ENCODE peak calls at places on chromosomes 7 and 10, in six cellular contexts. K is H1, H is SK-N-SH, G is A549, T is HCT116, E is WTC11. I is an unnamed sample.

GRCh38 chr7:138684360-138684759 is 16.8 kb downstream of the SVOPL start:
- DNase-seq in G (no peak), K (no peak), H (no peak), E (no peak), T (no peak), I (no peak)

GRCh38 chr10:15715619-15716227 is 4.0 kb downstream of the ITGA8 start:
- DNase-seq in H (peak), T (no peak), K (no peak), G (peak), E (peak), I (no peak)

GRCh38 chr10:47040041-47040491 is 128.8 kb downstream of the PTPN20 start:
- DNase-seq in G (no peak), K (no peak), T (no peak), H (no peak), E (peak), I (no peak)

GRCh38 chr10:124263726-124264125 is 155.0 kb downstream of the OAT start:
- DNase-seq in E (no peak), T (no peak), G (no peak), H (no peak), K (no peak), I (no peak)

GRCh38 chr7:139075871-139076686 is 33.4 kb downstream of the ZC3HAV1 start:
- DNase-seq in E (no peak), T (no peak), G (no peak), K (no peak), H (no peak), I (no peak)

GRCh38 chr7:4683884-4684565 is 1.9 kb downstream of the FOXK1 start:
- DNase-seq in G (no peak), T (no peak), K (no peak), H (peak), E (no peak), I (peak)

GRCh38 chr7:127858091-127858914 is 172.9 kb downstream of the LRRC4 start:
- DNase-seq in E (no peak), K (no peak), T (no peak), G (no peak), H (no peak), I (no peak)

GRCh38 chr10:34319197-34319846 is 495.8 kb downstream of the PARD3 start:
- DNase-seq in E (no peak), H (peak), K (no peak), T (peak), G (peak), I (no peak)

GRCh38 chr7:79236352-79237028 is 217.0 kb downstream of the MAGI2 start:
- DNase-seq in E (no peak), H (no peak), T (no peak), K (no peak), G (no peak), I (no peak)

GRCh38 chr10:11793762-11794479 is 29.2 kb upstream of the PROSER2 start:
- DNase-seq in G (peak), H (no peak), E (no peak), K (no peak), T (peak), I (no peak)

GRCh38 chr7:142130282-142130681 is 18.8 kb downstream of the MGAM2 start:
- DNase-seq in T (no peak), K (no peak), E (no peak), H (no peak), G (no peak), I (no peak)

GRCh38 chr7:23434147-23434676 is 36.1 kb downstream of the IGF2BP3 start:
- DNase-seq in T (no peak), E (no peak), G (no peak), K (no peak), H (no peak), I (no peak)

GRCh38 chr10:3401491-3401938 is 228.9 kb upstream of the PITRM1 start:
- DNase-seq in K (no peak), T (no peak), G (no peak), E (no peak), H (no peak), I (no peak)

GRCh38 chr7:47757946-47758371 is 176.0 kb upstream of the TNS3 start:
- DNase-seq in T (no peak), E (no peak), G (no peak), K (no peak), H (no peak), I (no peak)

GRCh38 chr10:100972115-100972903 is 3.0 kb downstream of the SEMA4G start:
- DNase-seq in G (no peak), K (no peak), T (no peak), E (no peak), H (no peak), I (no peak)

GRCh38 chr10:29140991-29141390 is 147.9 kb upstream of the LYZL1 start:
- DNase-seq in T (no peak), H (no peak), E (no peak), K (no peak), G (peak), I (no peak)

GRCh38 chr7:148049068-148049467 is 541.5 kb upstream of the C7orf33 start:
- DNase-seq in G (no peak), H (no peak), E (no peak), T (no peak), K (no peak), I (no peak)

GRCh38 chr7:148044173-148044572 is 546.4 kb upstream of the C7orf33 start:
- DNase-seq in K (no peak), E (no peak), H (no peak), T (no peak), G (no peak), I (no peak)

GRCh38 chr7:148042935-148043334 is 547.6 kb upstream of the C7orf33 start:
- DNase-seq in H (no peak), G (no peak), T (no peak), K (no peak), E (no peak), I (no peak)

GRCh38 chr7:148050492-148051158 is 539.9 kb upstream of the C7orf33 start:
- DNase-seq in H (no peak), K (no peak), G (no peak), E (no peak), T (no peak), I (no peak)

GRCh38 chr7:148045521-148045920 is 545.0 kb upstream of the C7orf33 start:
- DNase-seq in E (no peak), T (no peak), G (no peak), H (no peak), K (no peak), I (no peak)
- TF ChIP-seq MAX in E (no peak), T (no peak), G (no peak), H (no peak), K (no peak), I (no peak)

DNA sequence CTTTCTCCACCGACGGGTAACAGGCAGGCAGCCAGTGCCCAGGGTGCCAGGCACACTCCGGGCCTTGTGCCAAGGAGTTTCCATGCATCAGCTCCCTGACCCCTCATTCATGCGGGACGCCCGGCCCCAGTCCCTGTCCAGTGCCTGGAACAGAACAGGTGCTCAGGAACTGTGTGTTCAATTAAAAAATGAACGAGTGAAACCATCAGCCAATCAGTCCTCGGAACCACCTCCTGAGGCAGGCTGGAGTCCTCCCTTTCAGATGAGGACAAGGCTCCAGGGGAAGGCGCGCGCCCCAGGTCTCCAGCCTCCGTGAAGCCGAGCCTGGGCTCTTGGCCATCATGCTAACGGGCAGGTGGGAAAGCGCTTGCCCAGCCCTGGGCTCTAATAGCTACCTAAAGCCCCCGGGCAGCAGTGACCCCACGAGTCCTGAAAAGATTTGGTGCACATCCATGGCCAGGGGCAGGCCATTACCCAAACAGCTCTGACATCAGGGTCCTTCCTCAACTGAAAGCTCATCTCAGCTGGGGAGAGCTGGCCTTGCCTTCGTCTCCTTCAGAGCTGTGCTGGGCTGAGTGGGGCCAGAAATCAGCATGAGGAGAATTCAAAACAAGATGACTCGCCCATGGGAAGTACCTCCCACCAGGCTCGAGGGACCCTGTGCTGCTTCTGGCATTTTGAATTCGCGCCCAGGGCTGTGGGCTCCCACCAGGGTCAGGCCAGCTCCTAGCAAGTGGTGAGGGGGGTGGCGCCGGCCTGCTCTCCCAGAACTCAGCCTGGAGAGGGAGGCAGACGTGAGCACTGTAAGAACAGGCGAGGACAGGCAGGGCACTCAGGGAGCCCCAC is 200.5 kb downstream of the MAD1L1 start:
- DNase-seq in K (no peak), G (no peak), E (no peak), T (no peak), H (peak), I (peak)
- TF ChIP-seq CTCF in K (no peak), G (no peak), E (no peak), T (no peak), H (no peak), I (no peak)

DNA sequence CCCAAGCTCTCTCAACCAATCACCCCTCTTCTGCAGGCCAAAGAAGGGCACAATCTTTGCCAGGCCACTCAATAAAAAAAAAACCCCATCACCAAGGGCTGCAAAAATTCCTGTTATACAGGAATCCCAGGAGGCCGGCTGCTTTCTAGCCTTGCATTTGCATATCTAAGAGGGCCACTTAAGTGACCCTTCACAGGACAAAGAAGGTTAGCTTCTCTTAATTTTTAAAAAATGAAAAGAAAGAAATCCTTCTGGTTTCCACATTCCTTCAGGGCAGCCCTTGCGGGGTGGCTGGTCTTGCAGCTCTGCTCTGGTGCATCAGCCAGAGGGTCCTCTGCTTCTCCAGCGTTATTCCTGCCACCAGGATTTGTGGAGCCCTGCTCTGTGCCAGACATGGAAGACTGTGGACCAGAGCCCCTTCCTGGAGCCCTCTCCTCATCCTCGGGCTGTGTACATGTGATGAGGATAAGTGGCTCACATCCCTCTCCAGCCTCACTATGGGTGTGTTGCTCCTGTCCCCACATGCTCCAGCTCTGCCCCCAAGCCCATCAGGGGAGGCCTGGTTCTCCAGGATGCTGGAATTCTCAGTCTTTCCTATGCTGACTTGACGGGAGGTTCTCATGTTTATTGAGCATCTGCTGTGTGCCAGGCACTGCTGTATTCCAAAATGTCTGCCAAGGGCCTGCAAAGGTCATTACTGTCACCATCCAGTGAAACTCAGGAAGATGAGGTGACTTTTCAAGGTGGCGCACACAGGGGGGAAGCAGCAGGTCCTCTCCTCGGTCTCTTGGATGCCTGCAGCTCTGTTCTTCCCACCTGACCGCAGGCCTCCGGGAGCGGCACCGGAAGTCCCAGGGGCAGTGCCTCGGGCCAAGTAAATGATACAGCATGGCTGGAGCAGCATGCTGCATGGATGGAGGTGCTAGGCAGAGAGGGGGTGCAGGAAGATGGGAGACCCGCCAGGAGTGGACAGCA is 67.7 kb downstream of the ARHGAP22 start:
- DNase-seq in K (no peak), E (peak), T (no peak), H (no peak), G (no peak), I (no peak)
- TF ChIP-seq MAX in K (peak), E (peak), T (no peak), H (no peak), G (no peak), I (no peak)

DNA sequence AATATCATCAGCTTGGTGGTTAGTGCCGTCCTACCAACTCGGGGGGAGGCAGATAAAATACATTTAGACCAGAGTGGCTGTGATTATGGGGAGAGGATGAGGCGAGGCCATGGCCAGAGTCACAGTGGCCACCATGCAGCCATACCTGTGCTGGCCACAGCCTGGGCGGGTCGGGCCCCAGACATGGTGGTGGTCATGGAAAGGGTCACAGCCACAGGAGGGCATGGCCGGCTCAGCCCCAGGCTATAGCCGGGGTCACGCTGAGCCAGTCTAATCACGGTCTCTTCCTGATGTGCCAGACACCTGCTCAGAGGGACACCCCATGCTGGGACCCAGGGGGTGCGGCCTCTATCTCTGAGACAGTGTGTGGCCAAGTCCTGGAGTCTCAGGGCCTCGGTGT is 10.2 kb downstream of the ADGRA1 start:
- DNase-seq in T (no peak), H (no peak), E (no peak), K (no peak), G (no peak), I (no peak)
- TF ChIP-seq CTCF in T (no peak), H (no peak), E (no peak), K (no peak), G (no peak), I (no peak)

DNA sequence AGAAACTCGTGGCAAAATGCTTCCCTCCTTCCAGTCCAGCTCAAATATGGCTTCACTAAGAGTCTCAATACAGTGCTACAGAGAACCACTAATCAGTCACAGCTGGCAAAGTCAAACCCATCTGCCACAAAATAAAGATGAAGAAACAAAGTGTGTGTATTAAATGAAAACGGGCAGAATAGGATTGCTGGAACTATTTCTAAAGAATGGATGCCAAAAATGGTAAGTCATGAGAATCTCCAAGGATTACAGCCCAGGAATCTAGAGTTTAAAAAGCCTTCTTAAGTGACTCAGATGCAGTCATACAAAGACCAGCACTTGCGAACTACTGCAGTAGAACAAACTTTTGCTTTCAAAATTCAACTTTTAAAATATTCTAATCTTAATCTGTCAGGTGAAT is 61.9 kb downstream of the CACUL1 start:
- DNase-seq in H (peak), K (no peak), G (no peak), T (no peak), E (no peak), I (no peak)
- TF ChIP-seq MAX in H (peak), K (no peak), G (no peak), T (no peak), E (no peak), I (no peak)

GRCh38 chr7:100799037-100799896 is 28.1 kb downstream of the EPHB4 start:
- DNase-seq in T (no peak), E (peak), G (peak), H (peak), K (no peak), I (peak)
- TF ChIP-seq CTCF in T (peak), E (peak), G (peak), H (peak), K (peak), I (peak)

I was measured in NB4.